ENCODE peak calls at places on chromosomes 16 and 17, in nine cellular contexts. One of them, this sample, is unnamed.

GRCh38 chr17:51848451-51848850 is 310.1 kb downstream of the CA10 start:
- DNase-seq in AG04449: no peak
- DNase-seq in stomach: no peak
- DNase-seq in posterior cingulate gyrus: no peak
- DNase-seq in M059J: peak; percentile 60
- DNase-seq in progenitor cell of endocrine pancreas: no peak
- DNase-seq in nephron progenitor cell: no peak
- DNase-seq in HT-29: no peak
- DNase-seq in stimulated activated effector memory CD8-positive, alpha-beta T cell treated with anti-CD3 and anti-CD28 coated beads, Interleukin-12 subunit alpha, Interleukin-12 subunit beta, amount 100 ng/mL, for 72 hours: no peak
- DNase-seq in this sample: no peak

GRCh38 chr16:76535-77272 is 1.3 kb upstream of the MPG start:
- DNase-seq in AG04449: no peak
- DNase-seq in stomach: peak; percentile 66
- DNase-seq in posterior cingulate gyrus: no peak
- DNase-seq in M059J: peak; percentile 89
- DNase-seq in progenitor cell of endocrine pancreas: no peak
- DNase-seq in nephron progenitor cell: no peak
- DNase-seq in HT-29: peak; percentile 72
- DNase-seq in stimulated activated effector memory CD8-positive, alpha-beta T cell treated with anti-CD3 and anti-CD28 coated beads, Interleukin-12 subunit alpha, Interleukin-12 subunit beta, amount 100 ng/mL, for 72 hours: no peak
- DNase-seq in this sample: no peak

GRCh38 chr16:4937782-4938682 is 1.1 kb upstream of the PPL start:
- DNase-seq in AG04449: no peak
- DNase-seq in stomach: no peak
- DNase-seq in posterior cingulate gyrus: no peak
- DNase-seq in M059J: no peak
- DNase-seq in progenitor cell of endocrine pancreas: no peak
- DNase-seq in nephron progenitor cell: no peak
- DNase-seq in HT-29: no peak
- DNase-seq in stimulated activated effector memory CD8-positive, alpha-beta T cell treated with anti-CD3 and anti-CD28 coated beads, Interleukin-12 subunit alpha, Interleukin-12 subunit beta, amount 100 ng/mL, for 72 hours: no peak
- DNase-seq in this sample: no peak

GRCh38 chr16:56514845-56515244 is 5.0 kb downstream of the BBS2 start:
- DNase-seq in AG04449: no peak
- DNase-seq in stomach: no peak
- DNase-seq in posterior cingulate gyrus: no peak
- DNase-seq in M059J: peak; percentile 10
- DNase-seq in progenitor cell of endocrine pancreas: no peak
- DNase-seq in nephron progenitor cell: no peak
- DNase-seq in HT-29: no peak
- DNase-seq in stimulated activated effector memory CD8-positive, alpha-beta T cell treated with anti-CD3 and anti-CD28 coated beads, Interleukin-12 subunit alpha, Interleukin-12 subunit beta, amount 100 ng/mL, for 72 hours: no peak
- DNase-seq in this sample: no peak

GRCh38 chr16:61934591-61934990 is 101.6 kb downstream of the CDH8 start:
- DNase-seq in AG04449: no peak
- DNase-seq in stomach: no peak
- DNase-seq in posterior cingulate gyrus: no peak
- DNase-seq in M059J: no peak
- DNase-seq in progenitor cell of endocrine pancreas: no peak
- DNase-seq in nephron progenitor cell: no peak
- DNase-seq in HT-29: no peak
- DNase-seq in stimulated activated effector memory CD8-positive, alpha-beta T cell treated with anti-CD3 and anti-CD28 coated beads, Interleukin-12 subunit alpha, Interleukin-12 subunit beta, amount 100 ng/mL, for 72 hours: no peak
- DNase-seq in this sample: no peak

GRCh38 chr17:50046179-50046578 is 9.7 kb upstream of the ITGA3 start:
- DNase-seq in AG04449: no peak
- DNase-seq in stomach: no peak
- DNase-seq in posterior cingulate gyrus: peak; percentile 41
- DNase-seq in M059J: no peak
- DNase-seq in progenitor cell of endocrine pancreas: no peak
- DNase-seq in nephron progenitor cell: no peak
- DNase-seq in HT-29: no peak
- DNase-seq in stimulated activated effector memory CD8-positive, alpha-beta T cell treated with anti-CD3 and anti-CD28 coated beads, Interleukin-12 subunit alpha, Interleukin-12 subunit beta, amount 100 ng/mL, for 72 hours: no peak
- DNase-seq in this sample: no peak

GRCh38 chr17:41775394-41776226 is 10.9 kb downstream of the JUP start:
- DNase-seq in AG04449: no peak
- DNase-seq in stomach: no peak
- DNase-seq in posterior cingulate gyrus: peak; percentile 87
- DNase-seq in M059J: no peak
- DNase-seq in progenitor cell of endocrine pancreas: no peak
- DNase-seq in nephron progenitor cell: no peak
- DNase-seq in HT-29: peak; percentile 66
- DNase-seq in stimulated activated effector memory CD8-positive, alpha-beta T cell treated with anti-CD3 and anti-CD28 coated beads, Interleukin-12 subunit alpha, Interleukin-12 subunit beta, amount 100 ng/mL, for 72 hours: no peak
- DNase-seq in this sample: no peak

GRCh38 chr17:36602924-36603384 is 1.6 kb downstream of the MRM1 start:
- DNase-seq in AG04449: no peak
- DNase-seq in stomach: peak; percentile 50
- DNase-seq in posterior cingulate gyrus: no peak
- DNase-seq in M059J: peak; percentile 63
- DNase-seq in progenitor cell of endocrine pancreas: peak; percentile 45
- DNase-seq in nephron progenitor cell: peak; percentile 77
- DNase-seq in HT-29: peak; percentile 92
- DNase-seq in stimulated activated effector memory CD8-positive, alpha-beta T cell treated with anti-CD3 and anti-CD28 coated beads, Interleukin-12 subunit alpha, Interleukin-12 subunit beta, amount 100 ng/mL, for 72 hours: peak; percentile 81
- DNase-seq in this sample: peak; percentile 79

GRCh38 chr16:88762941-88763340 is 22.1 kb downstream of the PIEZO1 start:
- DNase-seq in AG04449: no peak
- DNase-seq in stomach: no peak
- DNase-seq in posterior cingulate gyrus: no peak
- DNase-seq in M059J: no peak
- DNase-seq in progenitor cell of endocrine pancreas: no peak
- DNase-seq in nephron progenitor cell: no peak
- DNase-seq in HT-29: no peak
- DNase-seq in stimulated activated effector memory CD8-positive, alpha-beta T cell treated with anti-CD3 and anti-CD28 coated beads, Interleukin-12 subunit alpha, Interleukin-12 subunit beta, amount 100 ng/mL, for 72 hours: no peak
- DNase-seq in this sample: no peak

GRCh38 chr16:84730406-84731106 is 30.8 kb downstream of the USP10 start:
- DNase-seq in AG04449: peak; percentile 86
- DNase-seq in stomach: peak; percentile 63
- DNase-seq in posterior cingulate gyrus: no peak
- DNase-seq in M059J: peak; percentile 94
- DNase-seq in progenitor cell of endocrine pancreas: no peak
- DNase-seq in nephron progenitor cell: no peak
- DNase-seq in HT-29: peak; percentile 77
- DNase-seq in stimulated activated effector memory CD8-positive, alpha-beta T cell treated with anti-CD3 and anti-CD28 coated beads, Interleukin-12 subunit alpha, Interleukin-12 subunit beta, amount 100 ng/mL, for 72 hours: no peak
- DNase-seq in this sample: peak; percentile 41

GRCh38 chr16:30946671-30947532 is 2.0 kb upstream of the ORAI3 start:
- DNase-seq in AG04449: no peak
- DNase-seq in stomach: no peak
- DNase-seq in posterior cingulate gyrus: no peak
- DNase-seq in M059J: no peak
- DNase-seq in progenitor cell of endocrine pancreas: no peak
- DNase-seq in nephron progenitor cell: no peak
- DNase-seq in HT-29: no peak
- DNase-seq in stimulated activated effector memory CD8-positive, alpha-beta T cell treated with anti-CD3 and anti-CD28 coated beads, Interleukin-12 subunit alpha, Interleukin-12 subunit beta, amount 100 ng/mL, for 72 hours: no peak
- DNase-seq in this sample: no peak

GRCh38 chr16:11964761-11965539 is at the start of gene TNFRSF17:
- DNase-seq in AG04449: no peak
- DNase-seq in stomach: no peak
- DNase-seq in posterior cingulate gyrus: no peak
- DNase-seq in M059J: no peak
- DNase-seq in progenitor cell of endocrine pancreas: no peak
- DNase-seq in nephron progenitor cell: no peak
- DNase-seq in HT-29: no peak
- DNase-seq in stimulated activated effector memory CD8-positive, alpha-beta T cell treated with anti-CD3 and anti-CD28 coated beads, Interleukin-12 subunit alpha, Interleukin-12 subunit beta, amount 100 ng/mL, for 72 hours: no peak
- DNase-seq in this sample: no peak

GRCh38 chr17:42279776-42280630 is 3.8 kb upstream of the STAT5B start:
- DNase-seq in AG04449: no peak
- DNase-seq in stomach: peak; percentile 17
- DNase-seq in posterior cingulate gyrus: no peak
- DNase-seq in M059J: no peak
- DNase-seq in progenitor cell of endocrine pancreas: no peak
- DNase-seq in nephron progenitor cell: no peak
- DNase-seq in HT-29: no peak
- DNase-seq in stimulated activated effector memory CD8-positive, alpha-beta T cell treated with anti-CD3 and anti-CD28 coated beads, Interleukin-12 subunit alpha, Interleukin-12 subunit beta, amount 100 ng/mL, for 72 hours: no peak
- DNase-seq in this sample: no peak

GRCh38 chr17:2292100-2292499 is 11.5 kb downstream of the SMG6 start:
- DNase-seq in AG04449: no peak
- DNase-seq in stomach: no peak
- DNase-seq in posterior cingulate gyrus: no peak
- DNase-seq in M059J: peak; percentile 7
- DNase-seq in progenitor cell of endocrine pancreas: no peak
- DNase-seq in nephron progenitor cell: no peak
- DNase-seq in HT-29: no peak
- DNase-seq in stimulated activated effector memory CD8-positive, alpha-beta T cell treated with anti-CD3 and anti-CD28 coated beads, Interleukin-12 subunit alpha, Interleukin-12 subunit beta, amount 100 ng/mL, for 72 hours: no peak
- DNase-seq in this sample: no peak

GRCh38 chr17:67585077-67585602 is 132.6 kb upstream of the NOL11 start:
- DNase-seq in AG04449: no peak
- DNase-seq in stomach: no peak
- DNase-seq in posterior cingulate gyrus: no peak
- DNase-seq in M059J: peak; percentile 66
- DNase-seq in progenitor cell of endocrine pancreas: no peak
- DNase-seq in nephron progenitor cell: no peak
- DNase-seq in HT-29: peak; percentile 84
- DNase-seq in stimulated activated effector memory CD8-positive, alpha-beta T cell treated with anti-CD3 and anti-CD28 coated beads, Interleukin-12 subunit alpha, Interleukin-12 subunit beta, amount 100 ng/mL, for 72 hours: no peak
- DNase-seq in this sample: no peak

GRCh38 chr16:10172848-10173655 is 9.2 kb downstream of the GRIN2A start:
- DNase-seq in AG04449: no peak
- DNase-seq in stomach: no peak
- DNase-seq in posterior cingulate gyrus: peak; percentile 82
- DNase-seq in M059J: peak; percentile 99
- DNase-seq in progenitor cell of endocrine pancreas: no peak
- DNase-seq in nephron progenitor cell: no peak
- DNase-seq in HT-29: no peak
- DNase-seq in stimulated activated effector memory CD8-positive, alpha-beta T cell treated with anti-CD3 and anti-CD28 coated beads, Interleukin-12 subunit alpha, Interleukin-12 subunit beta, amount 100 ng/mL, for 72 hours: no peak
- DNase-seq in this sample: no peak

GRCh38 chr16:14302031-14302398 is 230.9 kb downstream of the MRTFB start:
- DNase-seq in AG04449: no peak
- DNase-seq in stomach: peak; percentile 62
- DNase-seq in posterior cingulate gyrus: peak; percentile 55
- DNase-seq in M059J: peak; percentile 73
- DNase-seq in progenitor cell of endocrine pancreas: no peak
- DNase-seq in nephron progenitor cell: peak; percentile 61
- DNase-seq in HT-29: peak; percentile 65
- DNase-seq in stimulated activated effector memory CD8-positive, alpha-beta T cell treated with anti-CD3 and anti-CD28 coated beads, Interleukin-12 subunit alpha, Interleukin-12 subunit beta, amount 100 ng/mL, for 72 hours: no peak
- DNase-seq in this sample: no peak

GRCh38 chr16:55773859-55774549 is 58.9 kb downstream of the CES1 start:
- DNase-seq in AG04449: no peak
- DNase-seq in stomach: no peak
- DNase-seq in posterior cingulate gyrus: no peak
- DNase-seq in M059J: peak; percentile 40
- DNase-seq in progenitor cell of endocrine pancreas: no peak
- DNase-seq in nephron progenitor cell: no peak
- DNase-seq in HT-29: peak; percentile 19
- DNase-seq in stimulated activated effector memory CD8-positive, alpha-beta T cell treated with anti-CD3 and anti-CD28 coated beads, Interleukin-12 subunit alpha, Interleukin-12 subunit beta, amount 100 ng/mL, for 72 hours: no peak
- DNase-seq in this sample: no peak

GRCh38 chr16:2244301-2244700 is 7.1 kb downstream of the ECI1 start:
- DNase-seq in AG04449: no peak
- DNase-seq in stomach: no peak
- DNase-seq in posterior cingulate gyrus: no peak
- DNase-seq in M059J: no peak
- DNase-seq in progenitor cell of endocrine pancreas: no peak
- DNase-seq in nephron progenitor cell: peak; percentile 47
- DNase-seq in HT-29: no peak
- DNase-seq in stimulated activated effector memory CD8-positive, alpha-beta T cell treated with anti-CD3 and anti-CD28 coated beads, Interleukin-12 subunit alpha, Interleukin-12 subunit beta, amount 100 ng/mL, for 72 hours: no peak
- DNase-seq in this sample: no peak

GRCh38 chr16:87549627-87550509 is 52.4 kb upstream of the JPH3 start:
- DNase-seq in AG04449: no peak
- DNase-seq in stomach: no peak
- DNase-seq in posterior cingulate gyrus: no peak
- DNase-seq in M059J: no peak
- DNase-seq in progenitor cell of endocrine pancreas: no peak
- DNase-seq in nephron progenitor cell: no peak
- DNase-seq in HT-29: no peak
- DNase-seq in stimulated activated effector memory CD8-positive, alpha-beta T cell treated with anti-CD3 and anti-CD28 coated beads, Interleukin-12 subunit alpha, Interleukin-12 subunit beta, amount 100 ng/mL, for 72 hours: no peak
- DNase-seq in this sample: no peak

GRCh38 chr16:27108051-27108770 is 41.5 kb downstream of the C16orf82 start:
- DNase-seq in AG04449: no peak
- DNase-seq in stomach: no peak
- DNase-seq in posterior cingulate gyrus: no peak
- DNase-seq in M059J: no peak
- DNase-seq in progenitor cell of endocrine pancreas: no peak
- DNase-seq in nephron progenitor cell: no peak
- DNase-seq in HT-29: no peak
- DNase-seq in stimulated activated effector memory CD8-positive, alpha-beta T cell treated with anti-CD3 and anti-CD28 coated beads, Interleukin-12 subunit alpha, Interleukin-12 subunit beta, amount 100 ng/mL, for 72 hours: no peak
- DNase-seq in this sample: no peak

GRCh38 chr17:50211249-50212120 is 10.1 kb upstream of the COL1A1 start:
- DNase-seq in AG04449: no peak
- DNase-seq in stomach: no peak
- DNase-seq in posterior cingulate gyrus: no peak
- DNase-seq in M059J: peak; percentile 70
- DNase-seq in progenitor cell of endocrine pancreas: no peak
- DNase-seq in nephron progenitor cell: no peak
- DNase-seq in HT-29: no peak
- DNase-seq in stimulated activated effector memory CD8-positive, alpha-beta T cell treated with anti-CD3 and anti-CD28 coated beads, Interleukin-12 subunit alpha, Interleukin-12 subunit beta, amount 100 ng/mL, for 72 hours: no peak
- DNase-seq in this sample: no peak

GRCh38 chr17:56912105-56912999 is 1.5 kb downstream of the TRIM25 start:
- DNase-seq in AG04449: no peak
- DNase-seq in stomach: peak; percentile 32
- DNase-seq in posterior cingulate gyrus: no peak
- DNase-seq in M059J: no peak
- DNase-seq in progenitor cell of endocrine pancreas: no peak
- DNase-seq in nephron progenitor cell: no peak
- DNase-seq in HT-29: peak; percentile 32
- DNase-seq in stimulated activated effector memory CD8-positive, alpha-beta T cell treated with anti-CD3 and anti-CD28 coated beads, Interleukin-12 subunit alpha, Interleukin-12 subunit beta, amount 100 ng/mL, for 72 hours: peak; percentile 63
- DNase-seq in this sample: no peak

GRCh38 chr17:69411766-69412165 is 2.7 kb upstream of the MAP2K6 start:
- DNase-seq in AG04449: no peak
- DNase-seq in stomach: no peak
- DNase-seq in posterior cingulate gyrus: no peak
- DNase-seq in M059J: no peak
- DNase-seq in progenitor cell of endocrine pancreas: no peak
- DNase-seq in nephron progenitor cell: no peak
- DNase-seq in HT-29: no peak
- DNase-seq in stimulated activated effector memory CD8-positive, alpha-beta T cell treated with anti-CD3 and anti-CD28 coated beads, Interleukin-12 subunit alpha, Interleukin-12 subunit beta, amount 100 ng/mL, for 72 hours: no peak
- DNase-seq in this sample: no peak

GRCh38 chr16:11783319-11784047 is 13.6 kb downstream of the ZC3H7A start:
- DNase-seq in AG04449: no peak
- DNase-seq in stomach: no peak
- DNase-seq in posterior cingulate gyrus: peak; percentile 1
- DNase-seq in M059J: peak; percentile 57
- DNase-seq in progenitor cell of endocrine pancreas: no peak
- DNase-seq in nephron progenitor cell: no peak
- DNase-seq in HT-29: no peak
- DNase-seq in stimulated activated effector memory CD8-positive, alpha-beta T cell treated with anti-CD3 and anti-CD28 coated beads, Interleukin-12 subunit alpha, Interleukin-12 subunit beta, amount 100 ng/mL, for 72 hours: peak; percentile 72
- DNase-seq in this sample: peak; percentile 39

GRCh38 chr16:67034478-67034877 is 5.5 kb downstream of the CBFB start:
- DNase-seq in AG04449: no peak
- DNase-seq in stomach: no peak
- DNase-seq in posterior cingulate gyrus: no peak
- DNase-seq in M059J: peak; percentile 17
- DNase-seq in progenitor cell of endocrine pancreas: no peak
- DNase-seq in nephron progenitor cell: no peak
- DNase-seq in HT-29: no peak
- DNase-seq in stimulated activated effector memory CD8-positive, alpha-beta T cell treated with anti-CD3 and anti-CD28 coated beads, Interleukin-12 subunit alpha, Interleukin-12 subunit beta, amount 100 ng/mL, for 72 hours: peak; percentile 37
- DNase-seq in this sample: no peak

GRCh38 chr16:77295896-77296295 is 96.7 kb downstream of the SYCE1L start:
- DNase-seq in AG04449: no peak
- DNase-seq in stomach: no peak
- DNase-seq in posterior cingulate gyrus: no peak
- DNase-seq in M059J: no peak
- DNase-seq in progenitor cell of endocrine pancreas: no peak
- DNase-seq in nephron progenitor cell: no peak
- DNase-seq in HT-29: no peak
- DNase-seq in stimulated activated effector memory CD8-positive, alpha-beta T cell treated with anti-CD3 and anti-CD28 coated beads, Interleukin-12 subunit alpha, Interleukin-12 subunit beta, amount 100 ng/mL, for 72 hours: no peak
- DNase-seq in this sample: no peak

GRCh38 chr17:28735242-28735722 is 6.7 kb downstream of the NEK8 start:
- DNase-seq in AG04449: no peak
- DNase-seq in stomach: no peak
- DNase-seq in posterior cingulate gyrus: no peak
- DNase-seq in M059J: peak; percentile 78
- DNase-seq in progenitor cell of endocrine pancreas: no peak
- DNase-seq in nephron progenitor cell: no peak
- DNase-seq in HT-29: no peak
- DNase-seq in stimulated activated effector memory CD8-positive, alpha-beta T cell treated with anti-CD3 and anti-CD28 coated beads, Interleukin-12 subunit alpha, Interleukin-12 subunit beta, amount 100 ng/mL, for 72 hours: no peak
- DNase-seq in this sample: no peak

GRCh38 chr17:81500026-81500425 is 12.6 kb downstream of the ACTG1 start:
- DNase-seq in AG04449: no peak
- DNase-seq in stomach: no peak
- DNase-seq in posterior cingulate gyrus: no peak
- DNase-seq in M059J: no peak
- DNase-seq in progenitor cell of endocrine pancreas: no peak
- DNase-seq in nephron progenitor cell: no peak
- DNase-seq in HT-29: no peak
- DNase-seq in stimulated activated effector memory CD8-positive, alpha-beta T cell treated with anti-CD3 and anti-CD28 coated beads, Interleukin-12 subunit alpha, Interleukin-12 subunit beta, amount 100 ng/mL, for 72 hours: no peak
- DNase-seq in this sample: no peak

GRCh38 chr17:39027037-39027436 is 59.8 kb upstream of the FBXO47 start:
- DNase-seq in AG04449: no peak
- DNase-seq in stomach: peak; percentile 76
- DNase-seq in posterior cingulate gyrus: no peak
- DNase-seq in M059J: peak; percentile 38
- DNase-seq in progenitor cell of endocrine pancreas: peak; percentile 15
- DNase-seq in nephron progenitor cell: peak; percentile 58
- DNase-seq in HT-29: peak; percentile 71
- DNase-seq in stimulated activated effector memory CD8-positive, alpha-beta T cell treated with anti-CD3 and anti-CD28 coated beads, Interleukin-12 subunit alpha, Interleukin-12 subunit beta, amount 100 ng/mL, for 72 hours: no peak
- DNase-seq in this sample: no peak

GRCh38 chr17:74903034-74903433 is 9.6 kb upstream of the FADS6 start:
- DNase-seq in AG04449: no peak
- DNase-seq in stomach: no peak
- DNase-seq in posterior cingulate gyrus: no peak
- DNase-seq in M059J: no peak
- DNase-seq in progenitor cell of endocrine pancreas: no peak
- DNase-seq in nephron progenitor cell: no peak
- DNase-seq in HT-29: no peak
- DNase-seq in stimulated activated effector memory CD8-positive, alpha-beta T cell treated with anti-CD3 and anti-CD28 coated beads, Interleukin-12 subunit alpha, Interleukin-12 subunit beta, amount 100 ng/mL, for 72 hours: no peak
- DNase-seq in this sample: no peak

This sample was measured in Jurkat, Clone E6-1.